ENCODE peak calls at places on chromosome 1, in ten cellular contexts. J is non-pigmented ciliary epithelial cell; B is effector CD4-positive, alpha-beta T cell; X is A549; R is ovary; U is stimulated activated effector memory CD8-positive, alpha-beta T cell treated with anti-CD3 and anti-CD28 coated beads, Interleukin-12 subunit alpha, Interleukin-12 subunit beta, amount 100 ng/mL, for 72 hours; O is stimulated activated CD4-positive, alpha-beta T cell treated with anti-CD3 and anti-CD28 coated beads, Interleukin-12 subunit alpha, Interleukin-12 subunit beta, amount 100 ng/mL, for 48 hours; A is NCI-H1694; L is neural crest cell; M is aorta. I is an unnamed sample.

GRCh38 chr1:158185770-158186705 is 5.3 kb downstream of the CD1D start:
- DNase-seq in X (no peak), M (peak), L (no peak), A (no peak), U (no peak), J (no peak), O (no peak), B (no peak), R (no peak), I (no peak)

GRCh38 chr1:78651247-78651646 is 1.6 kb downstream of the IFI44 start:
- DNase-seq in L (no peak), O (no peak), M (no peak), U (no peak), R (no peak), X (no peak), A (no peak), B (peak), J (peak), I (no peak)

GRCh38 chr1:180909005-180909414 is 3.7 kb upstream of the KIAA1614 start:
- DNase-seq in X (no peak), A (no peak), J (no peak), U (no peak), B (no peak), L (no peak), M (no peak), O (no peak), R (no peak), I (no peak)

GRCh38 chr1:38598118-38598517 is 261.5 kb downstream of the RRAGC start:
- DNase-seq in O (no peak), A (no peak), U (no peak), B (no peak), J (no peak), X (no peak), R (no peak), M (no peak), L (no peak), I (no peak)

GRCh38 chr1:157363660-157364140 is 188.6 kb downstream of the FCRL5 start:
- DNase-seq in O (no peak), A (peak), X (peak), J (peak), U (no peak), M (no peak), R (no peak), L (no peak), B (no peak), I (peak)

GRCh38 chr1:81712425-81712824 is 88.3 kb upstream of the ADGRL2 start:
- DNase-seq in U (no peak), M (no peak), A (no peak), J (no peak), X (no peak), B (no peak), O (no peak), R (no peak), L (no peak), I (no peak)

GRCh38 chr1:108316545-108316944 is 72.7 kb upstream of the NBPF4 start:
- DNase-seq in M (no peak), A (peak), R (no peak), L (no peak), U (no peak), O (no peak), B (no peak), J (no peak), X (peak), I (no peak)

GRCh38 chr1:218957971-218958370 is 215.7 kb upstream of the LYPLAL1 start:
- DNase-seq in J (no peak), R (no peak), B (no peak), A (no peak), L (no peak), M (no peak), X (no peak), O (no peak), U (no peak), I (no peak)

GRCh38 chr1:29439615-29440014 is 203.3 kb downstream of the PTPRU start:
- DNase-seq in L (no peak), X (no peak), R (no peak), A (no peak), M (no peak), U (no peak), B (no peak), J (no peak), O (no peak), I (no peak)

GRCh38 chr1:12619396-12620141 is 1.6 kb upstream of the DHRS3 start:
- DNase-seq in R (peak), L (peak), J (peak), M (peak), O (peak), U (peak), A (peak), X (peak), B (peak), I (peak)

GRCh38 chr1:231544943-231545592 is 16.6 kb downstream of the TSNAX start:
- DNase-seq in O (no peak), A (no peak), R (no peak), B (no peak), L (no peak), X (no peak), M (no peak), U (no peak), J (no peak), I (no peak)

GRCh38 chr1:194013561-194013960 is 827.1 kb upstream of the B3GALT2 start:
- DNase-seq in X (no peak), U (no peak), O (no peak), J (no peak), M (no peak), R (no peak), B (no peak), A (no peak), L (no peak), I (no peak)

GRCh38 chr1:38581396-38581795 is 278.2 kb downstream of the RRAGC start:
- DNase-seq in L (no peak), M (no peak), A (no peak), R (no peak), J (no peak), B (no peak), U (no peak), X (no peak), O (no peak), I (no peak)

GRCh38 chr1:244290386-244290785 is 161.3 kb downstream of the ADSS2 start:
- DNase-seq in B (no peak), O (no peak), X (no peak), R (no peak), M (no peak), A (no peak), J (no peak), U (no peak), L (no peak), I (no peak)

GRCh38 chr1:36365310-36365895 is 20.3 kb downstream of the STK40 start:
- DNase-seq in J (no peak), U (no peak), A (peak), X (no peak), O (no peak), M (no peak), R (peak), B (no peak), L (no peak), I (no peak)

I was measured in HuH-7.5.